ENCODE peak calls at places on chromosome 15, in ten cellular contexts. N is AG04450, F is left ventricle myocardium inferior, M is HCT116, Y is endothelial cell of umbilical vein, E is NT2/D1, B is mammary epithelial cell, L is breast epithelium, C is aorta, O is tibial artery. K is an unnamed sample. For H3K9me3, the result is how much of the 10 kb centered on the place peaks cover.

GRCh38 chr15:88909956-88910831 is 3.0 kb downstream of the MFGE8 start:
- DNase-seq in L (no peak), O (no peak), E (no peak), Y (no peak), F (no peak), B (no peak), C (peak), M (no peak), N (no peak), K (no peak)

GRCh38 chr15:92637621-92638020 is 18.0 kb downstream of the FAM174B start:
- DNase-seq in C (no peak), L (peak), M (no peak), Y (no peak), E (no peak), O (no peak), F (no peak), N (no peak), B (no peak), K (no peak)

GRCh38 chr15:67121725-67122600 is 56.6 kb downstream of the SMAD3 start:
- DNase-seq in O (peak), L (no peak), C (no peak), Y (no peak), F (no peak), N (no peak), M (no peak), B (no peak), E (no peak), K (no peak)

GRCh38 chr15:50940506-50940905 is 32.0 kb downstream of the AP4E1 start:
- DNase-seq in O (no peak), C (no peak), B (peak), F (no peak), M (no peak), L (no peak), E (no peak), N (no peak), Y (peak), K (no peak)

GRCh38 chr15:90210593-90210992 is 9.5 kb downstream of the SEMA4B start:
- DNase-seq in N (no peak), L (no peak), Y (no peak), E (no peak), F (peak), O (no peak), M (no peak), B (no peak), C (peak), K (no peak)

GRCh38 chr15:59997070-59997701 is 6.9 kb upstream of the FOXB1 start:
- DNase-seq in N (no peak), E (no peak), L (no peak), F (no peak), C (no peak), M (no peak), O (no peak), B (peak), Y (no peak), K (no peak)

GRCh38 chr15:98903377-98904018 is 104.1 kb downstream of the PGPEP1L start:
- DNase-seq in O (no peak), L (no peak), N (no peak), E (no peak), Y (peak), B (peak), F (no peak), C (no peak), M (no peak), K (no peak)

GRCh38 chr15:34621675-34622074 is 38.2 kb upstream of the GOLGA8B start:
- DNase-seq in N (no peak), L (no peak), C (no peak), Y (peak), M (peak), F (no peak), E (no peak), O (no peak), B (peak), K (no peak)

GRCh38 chr15:49646891-49647290 is 26.0 kb downstream of the DTWD1 start:
- DNase-seq in F (no peak), L (no peak), M (no peak), Y (no peak), C (no peak), E (no peak), N (no peak), B (no peak), O (no peak), K (no peak)

GRCh38 chr15:65530318-65531111 is at the start of gene HACD3:
- DNase-seq in E (peak), Y (peak), F (peak), N (no peak), M (peak), C (peak), L (peak), O (peak), B (peak), K (peak)

DNA sequence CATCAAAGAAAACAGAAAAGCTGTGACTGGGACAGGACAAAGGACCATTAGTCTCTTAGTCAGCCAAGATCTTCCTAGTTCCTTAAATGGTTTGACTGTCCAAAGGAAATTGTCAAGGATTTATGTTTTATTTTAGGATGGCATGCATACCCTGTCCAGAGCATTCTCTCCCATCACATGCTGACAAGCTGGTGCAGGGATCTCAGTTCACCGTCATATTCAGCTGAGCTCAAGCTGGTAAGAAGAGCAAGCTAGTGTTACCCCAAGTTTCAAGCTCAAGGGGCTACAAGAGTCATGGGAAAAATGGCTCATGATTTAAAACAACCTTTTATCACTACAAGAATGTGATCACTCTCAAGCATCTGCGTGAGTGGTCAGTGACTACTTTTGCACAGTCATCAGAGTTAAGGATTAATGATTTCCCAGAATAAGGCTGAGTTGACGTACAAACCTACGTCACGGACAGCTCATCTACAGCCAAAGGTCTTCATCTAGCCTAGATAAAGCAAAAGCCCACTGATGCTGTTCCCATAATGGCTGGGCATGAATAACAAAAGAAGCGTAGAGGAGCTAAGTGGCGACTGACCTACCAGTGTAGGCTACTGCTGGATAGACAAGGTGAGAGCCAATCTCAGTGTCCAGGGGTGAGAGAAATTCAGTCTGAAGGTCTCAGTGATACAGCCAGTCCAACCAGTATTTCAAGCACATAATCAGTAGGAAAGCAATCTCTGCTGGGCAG is 157.5 kb downstream of the GABRB3 start:
- DNase-seq in C (no peak), M (no peak), L (no peak), N (no peak), E (no peak), B (no peak), O (no peak), F (no peak), Y (no peak), K (no peak)
- H3K9me3 ChIP-seq in C (under half), M (under half), L (under half), N (under half), E (under half), B (under half), O (under half), F (under half), Y (under half), K (under half)

GRCh38 chr15:39025331-39025730 is 460.7 kb upstream of the RASGRP1 start:
- DNase-seq in L (no peak), F (no peak), Y (no peak), B (no peak), C (no peak), N (no peak), E (no peak), M (no peak), O (no peak), K (no peak)

GRCh38 chr15:39021341-39021740 is 456.7 kb upstream of the RASGRP1 start:
- DNase-seq in C (no peak), E (no peak), O (no peak), M (no peak), N (no peak), F (no peak), L (no peak), Y (no peak), B (no peak), K (no peak)

GRCh38 chr15:39022532-39023305 is 458.1 kb upstream of the RASGRP1 start:
- DNase-seq in M (no peak), E (no peak), F (no peak), L (no peak), B (no peak), C (no peak), O (no peak), Y (no peak), N (no peak), K (no peak)

GRCh38 chr15:39028069-39028468 is 463.5 kb upstream of the RASGRP1 start:
- DNase-seq in L (no peak), B (peak), M (no peak), O (no peak), Y (peak), E (no peak), N (no peak), F (peak), C (peak), K (no peak)

GRCh38 chr15:39025881-39026280 is 461.3 kb upstream of the RASGRP1 start:
- DNase-seq in L (no peak), B (no peak), C (no peak), O (no peak), M (no peak), E (no peak), Y (no peak), N (no peak), F (no peak), K (no peak)
- H3K9me3 ChIP-seq in L (under half), B (under half), C (under half), O (under half), M (under half), E (under half), Y (under half), N (under half), F (under half), K (under half)

DNA sequence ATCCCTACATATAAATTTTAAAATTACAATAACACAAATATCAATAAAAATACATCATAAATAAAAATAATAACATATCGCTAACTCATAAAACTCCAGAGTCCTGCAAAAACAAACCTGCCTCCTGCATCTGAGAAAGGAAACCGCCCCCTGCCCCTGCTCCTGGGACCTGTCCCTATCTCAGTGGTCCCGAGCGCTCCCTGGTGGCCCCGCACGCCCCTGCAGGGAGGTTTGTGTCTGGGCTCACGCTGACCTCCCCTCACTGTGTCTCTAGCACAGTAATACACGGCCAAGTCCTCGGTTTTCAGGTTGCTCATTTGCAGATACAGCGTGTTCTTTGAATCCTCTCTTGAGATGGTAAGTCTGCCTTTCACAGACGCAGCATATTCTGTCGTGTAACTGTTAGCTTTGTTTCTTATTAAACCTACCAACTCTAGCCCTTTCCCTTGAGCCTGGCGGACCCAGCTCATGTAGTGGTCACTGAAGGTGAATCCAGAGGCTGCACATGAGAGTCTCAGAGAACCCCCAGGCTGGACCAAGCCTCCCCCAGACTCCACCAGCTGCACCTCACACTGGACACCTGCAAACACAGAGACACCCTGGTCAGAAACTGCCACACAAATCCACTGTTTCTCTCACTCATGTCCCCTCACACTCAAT is 554.1 kb downstream of the GOLGA6L6 start:
- DNase-seq in C (no peak), Y (no peak), E (peak), O (no peak), B (no peak), F (no peak), L (no peak), M (no peak), N (no peak), K (no peak)
- H3K9me3 ChIP-seq in C (under half), Y (under half), E (under half), O (under half), B (under half), F (under half), L (under half), M (under half), N (under half), K (under half)

DNA sequence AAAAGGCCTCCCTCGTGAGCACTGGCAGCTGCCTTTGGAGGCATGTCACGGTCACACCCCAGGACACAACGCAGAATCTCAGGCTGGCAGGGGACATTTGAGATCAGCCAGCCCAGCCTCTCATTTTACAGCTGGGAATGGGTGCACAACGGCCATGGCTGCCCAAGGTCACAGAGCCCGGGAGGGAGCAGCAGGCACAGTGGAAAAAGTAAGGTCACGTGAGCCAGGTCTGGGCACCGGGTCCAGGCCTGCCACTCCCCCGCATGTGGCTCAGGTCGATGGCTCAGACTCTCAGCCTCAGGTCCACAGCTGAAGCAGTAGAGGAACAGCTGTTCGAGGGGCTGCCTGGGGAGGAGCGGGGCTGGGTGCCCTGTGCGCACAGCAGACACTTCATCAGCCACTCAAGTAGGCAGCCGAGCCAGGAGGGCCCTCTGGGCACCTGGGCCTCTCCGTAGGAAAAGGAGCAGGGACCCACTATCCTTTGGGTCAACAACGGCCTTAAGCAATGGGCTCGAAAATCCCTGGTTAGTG is 260.6 kb downstream of the GOLGA6L6 start:
- DNase-seq in N (no peak), Y (no peak), L (no peak), F (no peak), O (no peak), C (no peak), B (no peak), E (no peak), M (no peak), K (no peak)
- H3K9me3 ChIP-seq in N (half or more), Y (under half), L (half or more), F (half or more), O (under half), C (under half), B (under half), E (under half), M (under half), K (under half)

GRCh38 chr15:37480482-37480881 is 380.1 kb upstream of the MEIS2 start:
- DNase-seq in F (no peak), L (no peak), O (no peak), C (no peak), M (no peak), E (no peak), N (no peak), Y (no peak), B (no peak), K (no peak)
- H3K9me3 ChIP-seq in F (under half), L (under half), O (under half), C (under half), M (under half), E (under half), N (under half), Y (under half), B (under half), K (under half)